ENCODE peak calls at places on chromosomes 16 and 17, in seven cellular contexts. K, C, B, R, A, D and U are unnamed samples.

GRCh38 chr17:957856-958421 is 21.6 kb downstream of the NXN start:
- DNase-seq in C (no peak), B (no peak), D (peak; percentile 9), A (no peak), K (no peak), R (no peak), U (no peak)

GRCh38 chr16:14629919-14630619 is at the start of gene PARN:
- DNase-seq in K (peak; percentile 96), R (peak; percentile 87), D (peak; percentile 98), B (peak; percentile 97), C (peak; percentile 98), A (peak; percentile 95), U (peak; percentile 98)

GRCh38 chr16:51967566-51967965 is 579.4 kb downstream of the TOX3 start:
- DNase-seq in B (no peak), A (no peak), D (no peak), R (no peak), K (no peak), C (no peak), U (no peak)

GRCh38 chr16:87897563-87898505 is 28.5 kb upstream of the SLC7A5 start:
- DNase-seq in K (no peak), A (no peak), C (no peak), D (no peak), B (no peak), R (no peak), U (no peak)

GRCh38 chr17:51165680-51166197 is 472 bp upstream of the NME2 start:
- DNase-seq in C (no peak), A (no peak), R (no peak), D (peak; percentile 51), B (no peak), K (peak; percentile 22), U (no peak)

GRCh38 chr17:77736207-77736600 is 222.3 kb upstream of the TNRC6C start:
- DNase-seq in C (no peak), K (no peak), D (no peak), A (peak; percentile 26), R (no peak), B (no peak), U (no peak)

GRCh38 chr16:87042551-87043272 is 274.5 kb downstream of the C16orf95 start:
- DNase-seq in D (no peak), B (no peak), K (no peak), C (no peak), A (no peak), R (no peak), U (no peak)

GRCh38 chr17:67438669-67439068 is 61.6 kb downstream of the PITPNC1 start:
- DNase-seq in R (no peak), D (no peak), B (no peak), A (no peak), K (no peak), C (peak; percentile 70), U (no peak)

GRCh38 chr16:4390266-4391260 is 18.9 kb downstream of the VASN start:
- DNase-seq in A (no peak), R (no peak), K (no peak), B (no peak), C (no peak), D (no peak), U (no peak)

GRCh38 chr17:55426851-55427586 is 5.4 kb upstream of the MMD start:
- DNase-seq in C (no peak), D (no peak), A (no peak), K (peak; percentile 58), B (no peak), R (no peak), U (peak; percentile 91)

GRCh38 chr17:7888184-7888920 is at the start of gene CHD3:
- DNase-seq in R (no peak), A (no peak), B (peak; percentile 24), C (peak; percentile 43), K (peak; percentile 21), D (no peak), U (peak; percentile 50)

GRCh38 chr16:58634265-58634802 is 4.7 kb upstream of the CNOT1 start:
- DNase-seq in R (no peak), C (no peak), B (no peak), K (no peak), A (no peak), D (no peak), U (no peak)

GRCh38 chr16:78543066-78543465 is 443.6 kb downstream of the WWOX start:
- DNase-seq in D (no peak), B (no peak), A (no peak), C (no peak), R (no peak), K (no peak), U (no peak)

GRCh38 chr17:37840576-37840975 is 83.6 kb upstream of the TBC1D3K start:
- DNase-seq in C (no peak), A (no peak), R (no peak), D (no peak), K (no peak), B (no peak), U (no peak)

GRCh38 chr16:10765772-10766171 is 22.1 kb downstream of the NUBP1 start:
- DNase-seq in A (no peak), R (no peak), C (no peak), D (no peak), B (no peak), K (no peak), U (no peak)

GRCh38 chr17:47615766-47616424 is 33.8 kb upstream of the KPNB1 start:
- DNase-seq in D (no peak), A (no peak), B (peak; percentile 68), R (peak; percentile 46), C (no peak), K (peak; percentile 62), U (peak; percentile 71)

GRCh38 chr17:64178011-64178825 is 48.3 kb upstream of the ERN1 start:
- DNase-seq in A (no peak), K (peak; percentile 56), B (no peak), D (no peak), R (no peak), C (no peak), U (no peak)

GRCh38 chr17:49388692-49389513 is 25.8 kb downstream of the PHB1 start:
- DNase-seq in R (no peak), C (no peak), A (no peak), D (no peak), B (no peak), K (peak; percentile 28), U (no peak)

GRCh38 chr16:67992661-67993206 is 6.5 kb downstream of the DPEP2 start:
- DNase-seq in C (no peak), B (no peak), R (no peak), D (no peak), K (no peak), A (no peak), U (no peak)
- H3K4me3 ChIP-seq in C (no peak overlapping the region), B (no peak overlapping the region), R (no peak overlapping the region), D (no peak overlapping the region), K (no peak overlapping the region), A (peak overlapping the region; percentile 60), U (no peak overlapping the region)

GRCh38 chr17:6643460-6644125 is 2.7 kb downstream of the TXNDC17 start:
- DNase-seq in K (peak; percentile 66), C (no peak), D (no peak), B (peak; percentile 65), R (peak; percentile 80), A (no peak), U (peak; percentile 71)

GRCh38 chr17:6642592-6642991 is 1.7 kb downstream of the TXNDC17 start:
- DNase-seq in C (no peak), R (no peak), K (peak; percentile 14), B (no peak), D (no peak), A (no peak), U (no peak)

GRCh38 chr17:6651483-6652452 is at the start of the genes C17orf100 and MED31:
- DNase-seq in D (peak; percentile 94), B (peak; percentile 90), A (peak; percentile 95), C (peak; percentile 97), R (peak; percentile 65), K (peak; percentile 85), U (peak; percentile 89)

DNA sequence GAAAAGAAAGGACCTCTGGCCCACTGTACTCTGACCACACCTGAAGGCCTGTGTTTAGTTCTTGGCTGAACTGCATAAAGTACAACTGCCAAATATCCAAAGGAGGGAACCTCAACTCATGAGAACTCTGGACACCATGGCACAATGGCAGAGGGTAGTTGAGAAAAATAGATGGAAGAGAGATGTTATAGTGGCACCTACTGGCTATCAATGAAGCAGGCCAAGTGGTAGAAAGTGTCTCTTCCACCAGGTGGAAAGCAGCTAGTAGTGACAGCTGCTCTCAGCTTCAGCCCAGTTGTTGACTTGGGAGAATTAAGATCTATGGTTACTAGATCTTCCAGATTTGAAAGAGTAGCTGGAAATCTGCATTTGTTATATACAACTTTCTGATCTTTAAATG is 3.2 kb downstream of the MED31 start:
- DNase-seq in C (no peak), A (no peak), D (no peak), K (no peak), R (no peak), B (no peak), U (peak; percentile 47)
- TF ChIP-seq CTCF in C (no peak), A (no peak), D (no peak), K (peak; percentile 37), R (peak; percentile 32), B (peak; percentile 32), U (peak; percentile 53)

GRCh38 chr17:56678249-56679144 is 85.0 kb downstream of the NOG start:
- DNase-seq in R (no peak), C (no peak), D (no peak), A (no peak), K (no peak), B (no peak), U (no peak)
- H3K4me3 ChIP-seq in R (peak overlapping the region; percentile 30), C (no peak overlapping the region), D (no peak overlapping the region), A (peak overlapping the region; percentile 53), K (no peak overlapping the region), B (peak overlapping the region; percentile 23), U (no peak overlapping the region)

GRCh38 chr17:5042152-5043022 is 7.2 kb upstream of the SLC52A1 start:
- DNase-seq in A (no peak), B (no peak), D (no peak), C (no peak), R (no peak), K (no peak), U (no peak)

GRCh38 chr17:5045496-5045895 is 10.3 kb upstream of the SLC52A1 start:
- DNase-seq in C (no peak), A (no peak), R (no peak), D (no peak), B (no peak), K (no peak), U (no peak)

GRCh38 chr17:5047446-5047845 is 12.2 kb upstream of the SLC52A1 start:
- DNase-seq in D (no peak), C (no peak), R (no peak), A (no peak), K (no peak), B (no peak), U (no peak)

GRCh38 chr17:5044630-5045029 is 9.4 kb upstream of the SLC52A1 start:
- DNase-seq in K (no peak), C (no peak), D (no peak), R (no peak), A (no peak), B (no peak), U (no peak)

GRCh38 chr17:5043524-5043923 is 8.3 kb upstream of the SLC52A1 start:
- DNase-seq in K (no peak), B (no peak), A (no peak), C (no peak), D (no peak), R (no peak), U (no peak)
- TF ChIP-seq CTCF in K (no peak), B (no peak), A (no peak), C (no peak), D (no peak), R (no peak), U (no peak)